ENCODE peak calls at places on chromosomes 2 and 18, in ten cellular contexts. K is activated T-cell treated with anti-CD3 and anti-CD28 coated beads for 4 hours; S is stimulated activated naive B cell treated with anti-CD40 and anti-IgM and Interleukin-4, amounts not matched to agents 10 μg/mL and 1 μg/mL and 100 μg/mL, for 72 hours; Z is RWPE1; P is AG20443; Q is sciatic nerve; A is H54; R is psoas muscle; L is amniotic stem cell; B is H4. F is an unnamed sample.

GRCh38 chr2:29650634-29651097 is 270.7 kb downstream of the ALK start:
- DNase-seq in Q (no peak), Z (peak), L (no peak), B (no peak), P (no peak), A (no peak), R (no peak), S (no peak), K (no peak), F (no peak)

GRCh38 chr2:111912547-111912946 is 14.1 kb downstream of the MERTK start:
- DNase-seq in Q (no peak), L (no peak), A (no peak), B (no peak), P (no peak), S (no peak), R (no peak), K (no peak), Z (no peak), F (no peak)

GRCh38 chr2:201923991-201924390 is 109.7 kb upstream of the FZD7 start:
- DNase-seq in Q (no peak), S (no peak), B (no peak), L (no peak), K (no peak), Z (no peak), R (no peak), P (no peak), A (no peak), F (no peak)

GRCh38 chr2:64698668-64699444 is 45.1 kb upstream of the SERTAD2 start:
- DNase-seq in A (peak), Z (peak), K (no peak), S (no peak), Q (no peak), P (peak), B (peak), L (peak), R (no peak), F (no peak)

GRCh38 chr2:63755216-63755615 is 86.5 kb upstream of the UGP2 start:
- DNase-seq in Q (no peak), P (peak), A (no peak), K (no peak), L (no peak), B (no peak), S (no peak), Z (no peak), R (no peak), F (no peak)

GRCh38 chr2:28627722-28628480 is 123.7 kb upstream of the PPP1CB start:
- DNase-seq in A (no peak), K (no peak), Z (no peak), B (no peak), P (no peak), Q (no peak), R (peak), S (no peak), L (no peak), F (no peak)

GRCh38 chr2:191636586-191636985 is 41.4 kb upstream of the NABP1 start:
- DNase-seq in S (no peak), Q (no peak), A (no peak), Z (no peak), K (no peak), R (no peak), B (no peak), L (no peak), P (no peak), F (no peak)

GRCh38 chr2:169091761-169092523 is 22.6 kb downstream of the DHRS9 start:
- DNase-seq in K (no peak), Q (no peak), L (no peak), Z (peak), P (no peak), R (no peak), A (no peak), B (peak), S (no peak), F (no peak)

GRCh38 chr18:34999734-35000397 is 41.3 kb upstream of the MAPRE2 start:
- DNase-seq in S (no peak), A (no peak), P (no peak), R (no peak), Q (no peak), K (no peak), L (no peak), B (no peak), Z (no peak), F (no peak)

GRCh38 chr2:10347559-10347941 is 44.8 kb downstream of the HPCAL1 start:
- DNase-seq in A (no peak), Z (no peak), R (no peak), L (no peak), B (no peak), P (no peak), K (no peak), Q (no peak), S (no peak), F (no peak)

GRCh38 chr2:27006602-27007415 is 26.0 kb upstream of the TMEM214 start:
- DNase-seq in L (no peak), Q (no peak), P (no peak), B (no peak), R (no peak), A (no peak), Z (no peak), K (no peak), S (no peak), F (no peak)

GRCh38 chr18:46002934-46003333 is 35.8 kb upstream of the EPG5 start:
- DNase-seq in P (no peak), Q (no peak), A (no peak), Z (no peak), L (no peak), K (no peak), R (no peak), B (no peak), S (no peak), F (no peak)

GRCh38 chr18:32549248-32549842 is 78.7 kb upstream of the GAREM1 start:
- DNase-seq in L (no peak), A (peak), S (no peak), K (peak), R (peak), B (peak), P (peak), Q (peak), Z (peak), F (peak)

F was measured in KG1.